ENCODE peak calls at places on chromosomes 5 and 9, in five cellular contexts. One of them, this sample, is unnamed.

GRCh38 chr5:139138109-139138508 is 60.1 kb downstream of the SIL1 start:
- DNase-seq in epithelial cell of esophagus: peak; percentile 16
- DNase-seq in fibroblast of lung: peak; percentile 23
- DNase-seq in GM12865: no peak
- DNase-seq in HCT116: no peak
- DNase-seq in this sample: no peak

GRCh38 chr9:122265265-122265900 is 701 bp downstream of the MRRF start:
- DNase-seq in epithelial cell of esophagus: peak; percentile 36
- DNase-seq in fibroblast of lung: peak; percentile 33
- DNase-seq in GM12865: peak; percentile 71
- DNase-seq in HCT116: peak; percentile 18
- DNase-seq in this sample: no peak

GRCh38 chr9:17229945-17230560 is 95.2 kb downstream of the CNTLN start:
- DNase-seq in epithelial cell of esophagus: no peak
- DNase-seq in fibroblast of lung: no peak
- DNase-seq in GM12865: no peak
- DNase-seq in HCT116: no peak
- DNase-seq in this sample: no peak

GRCh38 chr5:154993461-154993860 is 20.1 kb upstream of the KIF4B start:
- DNase-seq in epithelial cell of esophagus: no peak
- DNase-seq in fibroblast of lung: no peak
- DNase-seq in GM12865: no peak
- DNase-seq in HCT116: no peak
- DNase-seq in this sample: no peak

GRCh38 chr9:21402387-21403247 is 6.3 kb upstream of the IFNA8 start:
- DNase-seq in epithelial cell of esophagus: no peak
- DNase-seq in fibroblast of lung: no peak
- DNase-seq in GM12865: no peak
- DNase-seq in HCT116: no peak
- DNase-seq in this sample: peak; percentile 53

GRCh38 chr9:25716220-25716872 is 38.1 kb upstream of the TUSC1 start:
- DNase-seq in epithelial cell of esophagus: peak; percentile 89
- DNase-seq in fibroblast of lung: peak; percentile 71
- DNase-seq in GM12865: no peak
- DNase-seq in HCT116: no peak
- DNase-seq in this sample: peak; percentile 5

GRCh38 chr5:65914644-65915196 is 11.7 kb upstream of the ERBIN start:
- DNase-seq in epithelial cell of esophagus: no peak
- DNase-seq in fibroblast of lung: no peak
- DNase-seq in GM12865: no peak
- DNase-seq in HCT116: no peak
- DNase-seq in this sample: no peak

GRCh38 chr5:131164161-131164930 is 710 bp downstream of the HINT1 start:
- DNase-seq in epithelial cell of esophagus: peak; percentile 84
- DNase-seq in fibroblast of lung: peak; percentile 79
- DNase-seq in GM12865: peak; percentile 83
- DNase-seq in HCT116: no peak
- DNase-seq in this sample: peak; percentile 63

GRCh38 chr5:150517272-150518152 is 9.6 kb downstream of the NDST1 start:
- DNase-seq in epithelial cell of esophagus: peak; percentile 73
- DNase-seq in fibroblast of lung: peak; percentile 96
- DNase-seq in GM12865: no peak
- DNase-seq in HCT116: peak; percentile 18
- DNase-seq in this sample: no peak

GRCh38 chr9:114047717-114048116 is 30.4 kb downstream of the AMBP start:
- DNase-seq in epithelial cell of esophagus: peak; percentile 27
- DNase-seq in fibroblast of lung: peak; percentile 5
- DNase-seq in GM12865: peak; percentile 23
- DNase-seq in HCT116: peak; percentile 16
- DNase-seq in this sample: no peak
- TF ChIP-seq CTCF in epithelial cell of esophagus: peak; percentile 57
- TF ChIP-seq CTCF in fibroblast of lung: no peak
- TF ChIP-seq CTCF in GM12865: peak; percentile 41
- TF ChIP-seq CTCF in HCT116: peak; percentile 61
- TF ChIP-seq CTCF in this sample: peak; percentile 14

GRCh38 chr5:69414885-69415583 is at the start of gene MARVELD2:
- DNase-seq in epithelial cell of esophagus: peak; percentile 94
- DNase-seq in fibroblast of lung: peak; percentile 60
- DNase-seq in GM12865: peak; percentile 84
- DNase-seq in HCT116: peak; percentile 77
- DNase-seq in this sample: peak; percentile 78
- TF ChIP-seq CTCF in epithelial cell of esophagus: peak; percentile 53
- TF ChIP-seq CTCF in fibroblast of lung: peak; percentile 22
- TF ChIP-seq CTCF in GM12865: peak; percentile 41
- TF ChIP-seq CTCF in HCT116: peak; percentile 50
- TF ChIP-seq CTCF in this sample: no peak

GRCh38 chr9:88739373-88739772 is 204.4 kb downstream of the NXNL2 start:
- DNase-seq in epithelial cell of esophagus: no peak
- DNase-seq in fibroblast of lung: no peak
- DNase-seq in GM12865: no peak
- DNase-seq in HCT116: no peak
- DNase-seq in this sample: no peak

GRCh38 chr9:88738708-88739107 is 203.7 kb downstream of the NXNL2 start:
- DNase-seq in epithelial cell of esophagus: no peak
- DNase-seq in fibroblast of lung: peak; percentile 63
- DNase-seq in GM12865: no peak
- DNase-seq in HCT116: no peak
- DNase-seq in this sample: no peak

GRCh38 chr9:88742483-88742882 is 207.5 kb downstream of the NXNL2 start:
- DNase-seq in epithelial cell of esophagus: no peak
- DNase-seq in fibroblast of lung: peak; percentile 93
- DNase-seq in GM12865: no peak
- DNase-seq in HCT116: no peak
- DNase-seq in this sample: no peak

GRCh38 chr9:88740844-88741243 is 205.9 kb downstream of the NXNL2 start:
- DNase-seq in epithelial cell of esophagus: no peak
- DNase-seq in fibroblast of lung: no peak
- DNase-seq in GM12865: no peak
- DNase-seq in HCT116: no peak
- DNase-seq in this sample: no peak

DNA sequence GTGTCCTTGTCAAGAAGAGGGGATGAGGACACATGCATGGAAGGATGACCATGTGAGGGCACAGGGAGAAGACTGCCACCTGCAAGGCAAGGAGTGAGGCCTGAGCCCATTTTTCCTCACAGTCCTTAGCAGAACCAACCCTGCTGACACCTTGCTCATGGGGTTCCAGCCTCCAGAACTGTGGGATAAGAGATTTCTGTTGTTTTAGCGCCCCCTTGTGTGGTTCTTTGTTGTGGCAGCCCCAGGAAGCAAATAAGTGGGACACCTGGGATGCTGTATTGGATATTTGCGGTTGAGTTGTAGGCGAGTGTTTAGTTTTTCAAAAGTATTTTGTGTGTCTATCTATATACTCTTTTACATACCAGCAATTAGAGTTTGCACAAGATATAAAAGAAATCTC is 206.4 kb downstream of the NXNL2 start:
- DNase-seq in epithelial cell of esophagus: no peak
- DNase-seq in fibroblast of lung: no peak
- DNase-seq in GM12865: peak; percentile 34
- DNase-seq in HCT116: no peak
- DNase-seq in this sample: no peak
- TF ChIP-seq CTCF in epithelial cell of esophagus: peak; percentile 16
- TF ChIP-seq CTCF in fibroblast of lung: peak; percentile 18
- TF ChIP-seq CTCF in GM12865: peak; percentile 47
- TF ChIP-seq CTCF in HCT116: peak; percentile 62
- TF ChIP-seq CTCF in this sample: peak; percentile 27

GRCh38 chr5:56951131-56951945 is 585 bp downstream of the MIER3 start:
- DNase-seq in epithelial cell of esophagus: peak; percentile 3
- DNase-seq in fibroblast of lung: no peak
- DNase-seq in GM12865: peak; percentile 36
- DNase-seq in HCT116: no peak
- DNase-seq in this sample: peak; percentile 62

GRCh38 chr5:56947052-56947451 is 4.9 kb downstream of the MIER3 start:
- DNase-seq in epithelial cell of esophagus: no peak
- DNase-seq in fibroblast of lung: no peak
- DNase-seq in GM12865: no peak
- DNase-seq in HCT116: no peak
- DNase-seq in this sample: no peak

GRCh38 chr5:56950626-56951130 is 1.2 kb downstream of the MIER3 start:
- DNase-seq in epithelial cell of esophagus: peak; percentile 63
- DNase-seq in fibroblast of lung: peak; percentile 81
- DNase-seq in GM12865: peak; percentile 64
- DNase-seq in HCT116: peak; percentile 13
- DNase-seq in this sample: peak; percentile 57

DNA sequence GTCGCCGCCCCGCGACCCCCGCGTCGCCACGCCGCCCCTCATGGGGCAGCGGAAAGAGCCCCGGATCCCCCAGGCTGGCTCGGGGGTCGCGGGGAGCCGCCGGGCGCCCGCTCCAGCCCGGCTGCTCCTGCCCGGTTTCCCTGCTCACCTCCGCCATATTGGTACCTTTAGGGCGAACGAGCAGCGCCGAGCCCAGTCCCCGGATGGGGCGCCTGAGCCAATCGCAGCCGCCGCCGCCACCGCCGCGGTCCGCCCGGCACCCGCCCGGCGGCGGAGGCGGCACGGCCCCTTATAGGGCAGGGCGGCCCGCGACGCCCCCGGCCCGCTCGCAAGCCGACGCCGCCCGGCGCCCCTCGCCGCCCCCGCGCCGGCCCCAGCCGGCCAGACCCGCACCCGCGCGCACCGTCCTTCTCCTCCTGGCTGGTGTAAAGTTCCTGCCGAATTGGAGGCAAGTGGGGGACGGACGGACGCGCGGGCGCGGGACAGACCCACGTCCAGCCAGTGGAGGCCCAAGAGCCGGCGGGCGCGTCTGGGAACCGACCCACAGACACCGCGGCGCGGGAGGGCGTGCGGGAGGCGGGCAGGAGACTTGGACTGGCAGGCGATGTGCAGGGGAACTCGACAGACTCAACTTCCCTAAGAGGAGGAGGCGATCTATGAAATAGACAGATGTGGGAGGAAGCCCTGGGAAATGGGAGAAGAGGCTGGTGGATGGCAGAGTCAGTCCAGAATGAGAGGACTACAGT is at the start of gene MIER3:
- DNase-seq in epithelial cell of esophagus: peak; percentile 81
- DNase-seq in fibroblast of lung: peak; percentile 69
- DNase-seq in GM12865: peak; percentile 84
- DNase-seq in HCT116: peak; percentile 32
- DNase-seq in this sample: peak; percentile 82
- TF ChIP-seq CTCF in epithelial cell of esophagus: no peak
- TF ChIP-seq CTCF in fibroblast of lung: no peak
- TF ChIP-seq CTCF in GM12865: no peak
- TF ChIP-seq CTCF in HCT116: no peak
- TF ChIP-seq CTCF in this sample: no peak

GRCh38 chr5:147396070-147396469 is 113.8 kb downstream of the DPYSL3 start:
- DNase-seq in epithelial cell of esophagus: no peak
- DNase-seq in fibroblast of lung: peak; percentile 86
- DNase-seq in GM12865: no peak
- DNase-seq in HCT116: no peak
- DNase-seq in this sample: no peak

GRCh38 chr5:147393866-147394265 is 116.0 kb downstream of the DPYSL3 start:
- DNase-seq in epithelial cell of esophagus: no peak
- DNase-seq in fibroblast of lung: no peak
- DNase-seq in GM12865: no peak
- DNase-seq in HCT116: no peak
- DNase-seq in this sample: peak; percentile 37

GRCh38 chr5:147391781-147392180 is 118.1 kb downstream of the DPYSL3 start:
- DNase-seq in epithelial cell of esophagus: peak; percentile 88
- DNase-seq in fibroblast of lung: peak; percentile 78
- DNase-seq in GM12865: peak; percentile 53
- DNase-seq in HCT116: peak; percentile 38
- DNase-seq in this sample: peak; percentile 55

GRCh38 chr5:147397616-147398015 is 112.3 kb downstream of the DPYSL3 start:
- DNase-seq in epithelial cell of esophagus: no peak
- DNase-seq in fibroblast of lung: no peak
- DNase-seq in GM12865: no peak
- DNase-seq in HCT116: no peak
- DNase-seq in this sample: no peak

GRCh38 chr5:147394273-147394672 is 115.6 kb downstream of the DPYSL3 start:
- DNase-seq in epithelial cell of esophagus: no peak
- DNase-seq in fibroblast of lung: no peak
- DNase-seq in GM12865: no peak
- DNase-seq in HCT116: no peak
- DNase-seq in this sample: no peak
- TF ChIP-seq CTCF in epithelial cell of esophagus: no peak
- TF ChIP-seq CTCF in fibroblast of lung: no peak
- TF ChIP-seq CTCF in GM12865: no peak
- TF ChIP-seq CTCF in HCT116: no peak
- TF ChIP-seq CTCF in this sample: no peak

GRCh38 chr9:33177633-33178032 is 10.5 kb upstream of the B4GALT1 start:
- DNase-seq in epithelial cell of esophagus: no peak
- DNase-seq in fibroblast of lung: no peak
- DNase-seq in GM12865: no peak
- DNase-seq in HCT116: no peak
- DNase-seq in this sample: no peak

GRCh38 chr9:33175633-33176325 is 8.6 kb upstream of the B4GALT1 start:
- DNase-seq in epithelial cell of esophagus: no peak
- DNase-seq in fibroblast of lung: no peak
- DNase-seq in GM12865: no peak
- DNase-seq in HCT116: no peak
- DNase-seq in this sample: no peak

GRCh38 chr9:33184947-33185346 is 17.8 kb upstream of the B4GALT1 start:
- DNase-seq in epithelial cell of esophagus: peak; percentile 51
- DNase-seq in fibroblast of lung: peak; percentile 68
- DNase-seq in GM12865: no peak
- DNase-seq in HCT116: no peak
- DNase-seq in this sample: no peak

GRCh38 chr9:33180526-33181184 is 13.5 kb upstream of the B4GALT1 start:
- DNase-seq in epithelial cell of esophagus: peak; percentile 48
- DNase-seq in fibroblast of lung: peak; percentile 26
- DNase-seq in GM12865: no peak
- DNase-seq in HCT116: no peak
- DNase-seq in this sample: no peak

DNA sequence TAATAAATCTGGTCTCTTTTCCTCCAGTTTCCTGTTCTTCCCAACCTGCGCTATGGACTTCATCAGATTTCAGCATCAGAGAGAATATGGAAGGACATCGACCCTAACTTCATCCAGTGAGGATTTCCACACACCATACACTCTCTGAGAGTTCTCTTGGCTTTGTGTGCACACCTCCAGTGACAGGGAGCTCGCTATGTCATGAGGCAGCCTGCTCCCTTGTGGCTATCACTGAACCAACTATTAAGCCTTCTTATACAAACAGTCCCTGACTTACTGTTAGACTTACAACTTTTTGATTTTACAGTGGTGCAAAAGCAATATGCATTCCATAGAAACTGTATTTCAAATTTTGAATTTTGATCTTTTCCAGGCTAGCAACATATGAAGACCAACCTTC is 12.2 kb upstream of the B4GALT1 start:
- DNase-seq in epithelial cell of esophagus: no peak
- DNase-seq in fibroblast of lung: no peak
- DNase-seq in GM12865: no peak
- DNase-seq in HCT116: no peak
- DNase-seq in this sample: no peak
- TF ChIP-seq CTCF in epithelial cell of esophagus: no peak
- TF ChIP-seq CTCF in fibroblast of lung: no peak
- TF ChIP-seq CTCF in GM12865: no peak
- TF ChIP-seq CTCF in HCT116: no peak
- TF ChIP-seq CTCF in this sample: no peak